ENCODE peak calls at places on chromosomes 3 and 15, in six cellular contexts. C is Peyer's patch, T is kidney, B is cardiac muscle cell, O is ovary, H is Caco-2. X is an unnamed sample.

GRCh38 chr3:178623666-178624255 is 87.5 kb downstream of the KCNMB2 start:
- DNase-seq in C (no peak), T (no peak), B (no peak), O (peak; percentile 51), H (no peak), X (no peak)

GRCh38 chr3:171489348-171489747 is 29.1 kb upstream of the TNIK start:
- DNase-seq in C (no peak), T (no peak), B (no peak), O (no peak), H (no peak), X (no peak)

GRCh38 chr3:175989161-175989560 is 1130.0 kb downstream of the NAALADL2 start:
- DNase-seq in C (no peak), T (peak; percentile 12), B (no peak), O (no peak), H (no peak), X (no peak)

GRCh38 chr3:123333401-123333800 is 115.5 kb downstream of the ADCY5 start:
- DNase-seq in C (no peak), T (peak; percentile 64), B (no peak), O (no peak), H (no peak), X (no peak)

GRCh38 chr3:54970895-54971294 is 43.0 kb upstream of the LRTM1 start:
- DNase-seq in C (no peak), T (no peak), B (no peak), O (no peak), H (no peak), X (no peak)

GRCh38 chr3:50416736-50417636 is 57.7 kb upstream of the TMEM115 start:
- DNase-seq in C (no peak), T (no peak), B (no peak), O (no peak), H (no peak), X (no peak)

GRCh38 chr3:10366681-10367101 is 45.8 kb upstream of the SEC13 start:
- DNase-seq in C (peak; percentile 21), T (no peak), B (no peak), O (no peak), H (no peak), X (no peak)

GRCh38 chr3:38004415-38005075 is 14.0 kb downstream of the VILL start:
- DNase-seq in C (peak; percentile 85), T (peak; percentile 79), B (peak; percentile 77), O (peak; percentile 77), H (peak; percentile 83), X (peak; percentile 67)

GRCh38 chr3:29764603-29765254 is 483.9 kb downstream of the RBMS3 start:
- DNase-seq in C (no peak), T (no peak), B (no peak), O (peak; percentile 34), H (peak; percentile 7), X (no peak)

GRCh38 chr15:77749236-77749997 is 116.7 kb upstream of the LINGO1 start:
- DNase-seq in C (no peak), T (no peak), B (no peak), O (no peak), H (no peak), X (no peak)

GRCh38 chr15:85592148-85592547 is 202.6 kb downstream of the KLHL25 start:
- DNase-seq in C (no peak), T (no peak), B (no peak), O (no peak), H (no peak), X (no peak)

GRCh38 chr3:13494463-13495350 is 14.6 kb downstream of the HDAC11 start:
- DNase-seq in C (peak; percentile 36), T (peak; percentile 46), B (peak; percentile 44), O (no peak), H (peak; percentile 43), X (no peak)

GRCh38 chr3:176953106-176954080 is 243.9 kb downstream of the TBL1XR1 start:
- DNase-seq in C (no peak), T (no peak), B (no peak), O (peak; percentile 49), H (no peak), X (no peak)

GRCh38 chr15:58593870-58594269 is 155.6 kb downstream of the ADAM10 start:
- DNase-seq in C (no peak), T (no peak), B (no peak), O (no peak), H (no peak), X (no peak)

GRCh38 chr3:183202004-183202722 is 39.6 kb upstream of the LAMP3 start:
- DNase-seq in C (no peak), T (no peak), B (no peak), O (no peak), H (no peak), X (no peak)

GRCh38 chr3:83941990-83942710 is 1016.6 kb upstream of the CADM2 start:
- DNase-seq in C (no peak), T (no peak), B (no peak), O (no peak), H (no peak), X (no peak)

GRCh38 chr15:31433574-31433973 is 106.9 kb downstream of the KLF13 start:
- DNase-seq in C (no peak), T (no peak), B (no peak), O (no peak), H (no peak), X (no peak)

GRCh38 chr3:150251187-150251592 is 156.9 kb upstream of the TSC22D2 start:
- DNase-seq in C (no peak), T (no peak), B (no peak), O (no peak), H (no peak), X (no peak)

GRCh38 chr3:42653560-42654330 is at the start of gene ZBTB47:
- DNase-seq in C (peak; percentile 61), T (peak; percentile 91), B (peak; percentile 40), O (peak; percentile 71), H (no peak), X (peak; percentile 56)

GRCh38 chr3:120425877-120426276 is 24.9 kb downstream of the FSTL1 start:
- DNase-seq in C (no peak), T (no peak), B (no peak), O (peak; percentile 49), H (no peak), X (no peak)

GRCh38 chr3:108862865-108863798 is 40.5 kb downstream of the TRAT1 start:
- DNase-seq in C (no peak), T (no peak), B (no peak), O (no peak), H (no peak), X (peak; percentile 30)

GRCh38 chr3:135987647-135988046 is 22.1 kb downstream of the PPP2R3A start:
- DNase-seq in C (no peak), T (no peak), B (no peak), O (no peak), H (no peak), X (no peak)

GRCh38 chr3:118912188-118912587 is 122.5 kb downstream of the IGSF11 start:
- DNase-seq in C (no peak), T (no peak), B (no peak), O (no peak), H (no peak), X (no peak)

GRCh38 chr3:14123308-14124222 is 1.1 kb downstream of the CHCHD4 start:
- DNase-seq in C (no peak), T (no peak), B (no peak), O (no peak), H (no peak), X (no peak)

GRCh38 chr3:167978071-167978470 is 117.7 kb downstream of the GOLIM4 start:
- DNase-seq in C (peak; percentile 68), T (no peak), B (no peak), O (no peak), H (peak; percentile 46), X (no peak)

GRCh38 chr15:100245496-100245838 is 96.3 kb downstream of the ADAMTS17 start:
- DNase-seq in C (no peak), T (no peak), B (no peak), O (no peak), H (no peak), X (no peak)

GRCh38 chr15:57562220-57562769 is 29.4 kb upstream of the MYZAP start:
- DNase-seq in C (no peak), T (peak; percentile 56), B (peak; percentile 40), O (no peak), H (no peak), X (no peak)

GRCh38 chr15:62469874-62470688 is 305.0 kb upstream of the C2CD4B start:
- DNase-seq in C (no peak), T (no peak), B (no peak), O (peak; percentile 47), H (no peak), X (no peak)

GRCh38 chr3:53709856-53710674 is 136.2 kb downstream of the CHDH start:
- DNase-seq in C (peak; percentile 64), T (no peak), B (peak; percentile 93), O (peak; percentile 72), H (peak; percentile 83), X (peak; percentile 73)

GRCh38 chr3:42847731-42848130 is 27.9 kb downstream of the CYP8B1 start:
- DNase-seq in C (no peak), T (peak; percentile 87), B (no peak), O (peak; percentile 42), H (no peak), X (no peak)

GRCh38 chr3:165827883-165828282 is 9.3 kb downstream of the BCHE start:
- DNase-seq in C (no peak), T (no peak), B (no peak), O (no peak), H (no peak), X (no peak)
- TF ChIP-seq CTCF in C (no peak), T (no peak), B (no peak), O (no peak), H (no peak), X (no peak)

GRCh38 chr3:87298111-87298718 is 21.8 kb upstream of the POU1F1 start:
- DNase-seq in C (no peak), T (no peak), B (peak; percentile 51), O (no peak), H (peak; percentile 35), X (peak; percentile 34)
- TF ChIP-seq CTCF in C (peak; percentile 64), T (peak; percentile 57), B (peak; percentile 63), O (peak; percentile 26), H (peak; percentile 49), X (peak; percentile 38)

DNA sequence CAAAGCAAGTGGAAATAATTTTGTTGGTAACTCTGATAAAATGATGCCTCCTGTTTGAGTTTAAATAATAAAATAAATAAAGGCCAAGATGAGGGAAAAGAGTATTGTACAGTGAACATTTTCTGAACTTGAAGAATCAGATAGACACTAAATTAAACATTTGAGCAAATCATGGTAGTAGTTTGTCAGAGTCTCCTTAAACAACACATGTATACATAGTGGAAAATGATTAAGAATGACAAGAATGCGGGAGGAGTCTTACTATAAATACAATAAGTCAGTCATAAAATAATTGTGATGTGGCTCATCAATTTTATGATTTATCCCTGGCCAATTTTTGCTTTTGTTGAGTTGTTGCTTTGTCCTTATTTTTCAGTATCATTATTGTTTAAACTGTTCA is 158.0 kb upstream of the TMC3 start:
- DNase-seq in C (no peak), T (no peak), B (no peak), O (no peak), H (no peak), X (no peak)
- TF ChIP-seq CTCF in C (no peak), T (no peak), B (no peak), O (no peak), H (no peak), X (no peak)

DNA sequence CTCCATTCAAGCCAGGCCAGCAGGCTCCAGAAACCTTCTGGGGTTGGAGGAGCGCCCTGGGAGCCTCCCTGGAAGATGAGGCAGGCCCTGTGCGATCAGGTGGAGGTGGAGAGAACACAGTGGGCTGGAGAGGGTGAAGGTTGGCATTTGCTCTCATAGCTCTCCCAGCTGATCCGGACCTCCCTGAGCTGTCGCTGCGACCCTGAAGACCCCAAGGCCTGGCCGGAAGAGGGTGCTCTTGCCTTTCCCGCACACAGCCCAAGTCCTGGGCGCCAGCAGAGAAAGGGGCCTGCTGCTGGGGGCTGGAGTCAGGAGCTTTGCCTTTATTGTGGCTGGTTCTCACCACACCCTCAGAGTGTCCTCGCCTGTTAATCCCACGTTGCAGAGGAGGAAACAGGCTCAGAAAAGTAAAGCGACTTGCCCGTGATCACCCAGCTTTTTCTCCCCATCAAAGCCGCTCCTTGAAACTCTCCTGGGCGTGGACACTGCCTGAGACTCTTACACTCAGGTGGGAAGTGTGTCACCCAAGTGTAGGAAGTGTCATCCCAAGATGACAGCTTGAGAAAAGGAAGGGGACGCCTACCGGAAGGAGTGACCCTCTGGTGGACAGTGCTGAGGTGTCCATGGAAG is 8.6 kb upstream of the RPL29 start:
- DNase-seq in C (no peak), T (peak; percentile 84), B (peak; percentile 88), O (no peak), H (peak; percentile 37), X (peak; percentile 64)
- TF ChIP-seq CTCF in C (no peak), T (peak; percentile 4), B (peak; percentile 74), O (no peak), H (peak; percentile 57), X (peak; percentile 26)

X was measured in GM13976.